ENCODE peak calls at places on chromosomes 4 and X, in ten cellular contexts. L is cardiac muscle cell; J is AG08395; P is ovary; U is PC-3; A is heart left ventricle; D is smooth muscle cell of the brain vasculature; Y is stimulated activated CD4-positive, alpha-beta T cell treated with anti-CD3 and anti-CD28 coated beads, Interleukin-4, amount 100 ng/mL, for 48 hours; B is type B pancreatic cell; M is AG04449. F is an unnamed sample.
A peak's percentile ranks its signal among the peaks of the same experiment; 100 is the strongest.

GRCh38 chr4:132818091-132818490 is 331.0 kb upstream of the PCDH10 start:
- DNase-seq in L (peak; percentile 5), J (no peak), P (no peak), U (no peak), A (no peak), D (no peak), Y (no peak), B (no peak), M (no peak), F (no peak)

GRCh38 chrX:45762699-45763647 is 562.3 kb upstream of the DIPK2B start:
- DNase-seq in L (no peak), J (no peak), P (no peak), U (peak; percentile 26), A (no peak), D (no peak), Y (no peak), B (no peak), M (no peak), F (no peak)

GRCh38 chr4:6271701-6272465 is 2.2 kb downstream of the WFS1 start:
- DNase-seq in L (no peak), J (no peak), P (peak; percentile 63), U (peak; percentile 8), A (peak; percentile 39), D (no peak), Y (no peak), B (no peak), M (no peak), F (no peak)

GRCh38 chr4:184861047-184861446 is 35.3 kb upstream of the ACSL1 start:
- DNase-seq in L (no peak), J (no peak), P (no peak), U (no peak), A (no peak), D (no peak), Y (no peak), B (no peak), M (no peak), F (no peak)

GRCh38 chr4:113499696-113500095 is 261.8 kb downstream of the CAMK2D start:
- DNase-seq in L (no peak), J (peak; percentile 19), P (no peak), U (peak; percentile 47), A (no peak), D (peak; percentile 23), Y (no peak), B (no peak), M (peak; percentile 45), F (no peak)

GRCh38 chr4:10697071-10697470 is 12.5 kb upstream of the CLNK start:
- DNase-seq in L (no peak), J (no peak), P (no peak), U (no peak), A (no peak), D (no peak), Y (no peak), B (no peak), M (no peak), F (no peak)

GRCh38 chr4:98470366-98470765 is 188.0 kb downstream of the TSPAN5 start:
- DNase-seq in L (no peak), J (no peak), P (no peak), U (no peak), A (no peak), D (no peak), Y (no peak), B (no peak), M (no peak), F (no peak)

GRCh38 chr4:81724925-81725329 is 253.2 kb upstream of the RASGEF1B start:
- DNase-seq in L (no peak), J (no peak), P (no peak), U (no peak), A (peak; percentile 33), D (no peak), Y (peak; percentile 41), B (no peak), M (no peak), F (peak; percentile 57)

GRCh38 chr4:123443401-123444297 is 47.1 kb downstream of the SPRY1 start:
- DNase-seq in L (no peak), J (no peak), P (no peak), U (no peak), A (no peak), D (no peak), Y (peak; percentile 12), B (no peak), M (no peak), F (no peak)

GRCh38 chr4:188328966-188329365 is 189.7 kb downstream of the TRIML1 start:
- DNase-seq in L (no peak), J (no peak), P (no peak), U (no peak), A (no peak), D (no peak), Y (no peak), B (no peak), M (no peak), F (no peak)

GRCh38 chrX:141405878-141406492 is 163.7 kb upstream of the SPANXC start:
- DNase-seq in L (no peak), J (peak; percentile 7), P (no peak), U (peak; percentile 87), A (no peak), D (no peak), Y (no peak), B (no peak), M (peak; percentile 23), F (no peak)

GRCh38 chrX:72048515-72049455 is 82.9 kb downstream of the RTL5 start:
- DNase-seq in L (no peak), J (no peak), P (no peak), U (peak; percentile 10), A (no peak), D (no peak), Y (no peak), B (no peak), M (no peak), F (no peak)

GRCh38 chrX:8748855-8749254 is 16.9 kb upstream of the ANOS1 start:
- DNase-seq in L (peak; percentile 61), J (peak; percentile 56), P (no peak), U (peak; percentile 65), A (no peak), D (peak; percentile 12), Y (no peak), B (no peak), M (no peak), F (peak; percentile 49)

GRCh38 chr4:76601791-76602190 is 166.8 kb downstream of the SHROOM3 start:
- DNase-seq in L (no peak), J (peak; percentile 53), P (no peak), U (no peak), A (no peak), D (no peak), Y (no peak), B (no peak), M (no peak), F (no peak)

GRCh38 chrX:112901821-112902732 is 61.4 kb upstream of the AMOT start:
- DNase-seq in L (no peak), J (no peak), P (no peak), U (no peak), A (peak; percentile 5), D (no peak), Y (no peak), B (no peak), M (no peak), F (peak; percentile 57)

GRCh38 chr4:88605744-88606143 is 13.5 kb downstream of the HERC3 start:
- DNase-seq in L (no peak), J (no peak), P (no peak), U (no peak), A (no peak), D (no peak), Y (no peak), B (no peak), M (no peak), F (no peak)

GRCh38 chrX:40964633-40965586 is 120.3 kb upstream of the USP9X start:
- DNase-seq in L (no peak), J (no peak), P (no peak), U (no peak), A (no peak), D (no peak), Y (no peak), B (no peak), M (no peak), F (no peak)

GRCh38 chr4:680931-681645 is 6.7 kb downstream of the MYL5 start:
- DNase-seq in L (peak; percentile 81), J (peak; percentile 67), P (no peak), U (peak; percentile 52), A (peak; percentile 69), D (no peak), Y (no peak), B (peak; percentile 74), M (no peak), F (peak; percentile 75)

GRCh38 chr4:182022899-182023298 is 220.3 kb upstream of the TENM3 start:
- DNase-seq in L (no peak), J (no peak), P (no peak), U (no peak), A (no peak), D (peak; percentile 15), Y (no peak), B (no peak), M (no peak), F (no peak)

GRCh38 chr4:7121174-7121573 is 53.3 kb upstream of the GRPEL1 start:
- DNase-seq in L (no peak), J (no peak), P (no peak), U (no peak), A (no peak), D (no peak), Y (no peak), B (no peak), M (no peak), F (no peak)

F was measured in retina.